ENCODE peak calls at places on chromosomes 12 and 14, in seven cellular contexts. K, S, T, W, X, V and R are unnamed samples.

GRCh38 chr12:99911967-99912366 is 72.8 kb downstream of the ANKS1B start:
- DNase-seq in K (no peak), S (peak), T (no peak), W (no peak), X (no peak), V (no peak), R (no peak)

GRCh38 chr12:12474931-12475485 is 87.7 kb downstream of the DUSP16 start:
- DNase-seq in K (no peak), S (peak), T (no peak), W (no peak), X (no peak), V (no peak), R (peak)

GRCh38 chr12:68636268-68636667 is 25.6 kb downstream of the RAP1B start:
- DNase-seq in K (no peak), S (no peak), T (peak), W (no peak), X (no peak), V (no peak), R (no peak)

GRCh38 chr14:94613720-94614644 is 1.8 kb downstream of the SERPINA3 start:
- DNase-seq in K (no peak), S (no peak), T (no peak), W (no peak), X (peak), V (no peak), R (no peak)

GRCh38 chr14:76710093-76711010 is 50.9 kb upstream of the VASH1 start:
- DNase-seq in K (no peak), S (peak), T (peak), W (no peak), X (no peak), V (peak), R (peak)

GRCh38 chr14:98965061-98965460 is 306.9 kb downstream of the BCL11B start:
- DNase-seq in K (no peak), S (no peak), T (no peak), W (no peak), X (no peak), V (no peak), R (no peak)

GRCh38 chr12:28865776-28866175 is 283.3 kb upstream of the FAR2 start:
- DNase-seq in K (no peak), S (no peak), T (no peak), W (no peak), X (no peak), V (no peak), R (no peak)

GRCh38 chr14:53365516-53366130 is 212.5 kb upstream of the DDHD1 start:
- DNase-seq in K (no peak), S (no peak), T (no peak), W (no peak), X (no peak), V (no peak), R (no peak)

GRCh38 chr12:64567570-64567969 is 42.7 kb upstream of the RASSF3 start:
- DNase-seq in K (no peak), S (no peak), T (no peak), W (no peak), X (no peak), V (no peak), R (no peak)

GRCh38 chr14:90831821-90832220 is 15.6 kb upstream of the TTC7B start:
- DNase-seq in K (no peak), S (no peak), T (no peak), W (no peak), X (peak), V (no peak), R (no peak)

GRCh38 chr14:64766430-64767151 is 62.4 kb downstream of the PLEKHG3 start:
- DNase-seq in K (no peak), S (no peak), T (peak), W (peak), X (peak), V (no peak), R (no peak)
- TF ChIP-seq CTCF in K (no peak), S (no peak), T (no peak), W (no peak), X (no peak), V (no peak), R (no peak)

DNA sequence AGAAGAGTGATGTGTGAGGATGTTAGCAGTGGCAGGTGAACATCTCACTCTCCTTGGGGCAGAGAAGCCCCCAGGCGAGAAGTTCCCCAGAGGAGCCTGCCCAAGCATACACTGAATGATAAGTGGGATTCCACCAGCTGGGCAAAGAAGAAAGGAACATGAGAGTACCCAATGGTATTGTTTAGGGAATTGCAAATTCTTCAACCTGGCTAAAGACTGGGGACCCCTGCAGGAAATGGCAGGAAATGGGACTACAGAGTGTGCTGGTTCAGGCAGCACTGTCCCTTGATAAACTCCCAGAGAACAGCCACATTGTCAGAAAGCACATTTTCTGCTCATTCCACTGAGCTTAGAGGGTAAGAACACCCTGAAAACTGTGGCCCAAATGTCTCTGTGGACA is 121.3 kb downstream of the RPS29 start:
- DNase-seq in K (no peak), S (no peak), T (no peak), W (no peak), X (no peak), V (peak), R (no peak)
- TF ChIP-seq CTCF in K (no peak), S (no peak), T (no peak), W (no peak), X (no peak), V (peak), R (peak)

GRCh38 chr14:22226381-22226780 is 362.6 kb downstream of the DAD1 start:
- DNase-seq in K (no peak), S (no peak), T (peak), W (no peak), X (no peak), V (peak), R (peak)
- TF ChIP-seq CTCF in K (no peak), S (peak), T (peak), W (no peak), X (peak), V (peak), R (no peak)

GRCh38 chr14:51805541-51805940 is 54.9 kb upstream of the GNG2 start:
- DNase-seq in K (no peak), S (no peak), T (no peak), W (no peak), X (no peak), V (no peak), R (no peak)
- TF ChIP-seq CTCF in K (no peak), S (no peak), T (no peak), W (no peak), X (no peak), V (no peak), R (no peak)